ENCODE peak calls at places on chromosomes 5 and 9, in eight cellular contexts. C, J, N, D, X, K, Q and G are unnamed samples.

GRCh38 chr5:94621763-94622162 is 3.3 kb downstream of the SLF1 start:
- DNase-seq in D (no peak), K (no peak), X (no peak), Q (no peak), J (no peak), N (no peak), C (no peak), G (no peak)

GRCh38 chr5:38381361-38381760 is 123.0 kb downstream of the EGFLAM start:
- DNase-seq in K (no peak), C (no peak), X (no peak), N (no peak), J (no peak), D (no peak), Q (no peak), G (no peak)

GRCh38 chr5:96565843-96566242 is 96.3 kb upstream of the CAST start:
- DNase-seq in C (no peak), K (no peak), J (no peak), D (no peak), N (no peak), Q (peak), X (no peak), G (no peak)

GRCh38 chr9:392103-392502 is 177.4 kb downstream of the DOCK8 start:
- DNase-seq in C (no peak), D (no peak), J (no peak), K (no peak), Q (no peak), N (no peak), X (no peak), G (no peak)

GRCh38 chr5:684771-685216 is 8.4 kb downstream of the TPPP start:
- DNase-seq in J (no peak), D (no peak), C (no peak), Q (no peak), X (no peak), N (no peak), K (no peak), G (no peak)

GRCh38 chr5:38163636-38164237 is 94.6 kb upstream of the EGFLAM start:
- DNase-seq in Q (no peak), N (no peak), K (no peak), X (no peak), J (no peak), D (no peak), C (no peak), G (no peak)

GRCh38 chr5:89377752-89378455 is 494.9 kb upstream of the MEF2C start:
- DNase-seq in Q (no peak), J (no peak), X (no peak), N (no peak), C (no peak), K (no peak), D (no peak), G (no peak)

GRCh38 chr9:114177423-114178064 is 22.2 kb downstream of the COL27A1 start:
- DNase-seq in J (no peak), X (no peak), D (no peak), C (no peak), Q (no peak), N (no peak), K (no peak), G (no peak)

GRCh38 chr9:128265348-128265847 is 10.4 kb downstream of the GOLGA2 start:
- DNase-seq in C (no peak), N (no peak), J (no peak), X (no peak), K (no peak), D (no peak), Q (no peak), G (no peak)

GRCh38 chr5:97998946-97999345 is 774.5 kb upstream of the RGMB start:
- DNase-seq in K (no peak), Q (no peak), C (no peak), X (no peak), J (no peak), D (no peak), N (no peak), G (no peak)

GRCh38 chr5:72517961-72518690 is 10.9 kb upstream of the ZNF366 start:
- DNase-seq in J (no peak), C (peak), X (peak), N (peak), K (no peak), Q (no peak), D (no peak), G (no peak)

GRCh38 chr5:95426227-95426626 is 35.1 kb downstream of the FAM81B start:
- DNase-seq in Q (no peak), X (no peak), J (no peak), N (no peak), C (no peak), K (no peak), D (no peak), G (no peak)

GRCh38 chr5:77844408-77845272 is 68.5 kb upstream of the TBCA start:
- DNase-seq in J (no peak), C (peak), N (no peak), X (no peak), Q (no peak), K (no peak), D (no peak), G (no peak)